ENCODE peak calls at places on chromosomes 4 and X, in eight cellular contexts. One of them, this sample, is unnamed. For H3K4me1, the result is how much of the 10 kb centered on the place peaks cover.

GRCh38 chr4:24991015-24991414 is 39.7 kb downstream of the LGI2 start:
- DNase-seq in lower lobe of right lung: no peak
- DNase-seq in tibial artery: no peak
- DNase-seq in right atrium auricular region: no peak
- DNase-seq in PC-3: peak
- DNase-seq in spleen: no peak
- DNase-seq in endodermal cell: no peak
- DNase-seq in breast epithelium: no peak
- DNase-seq in this sample: no peak

GRCh38 chrX:45172890-45173289 is 27.8 kb downstream of the DIPK2B start:
- DNase-seq in lower lobe of right lung: no peak
- DNase-seq in tibial artery: no peak
- DNase-seq in right atrium auricular region: no peak
- DNase-seq in PC-3: peak
- DNase-seq in spleen: no peak
- DNase-seq in endodermal cell: no peak
- DNase-seq in breast epithelium: no peak
- DNase-seq in this sample: no peak

GRCh38 chr4:11720292-11720691 is 291.6 kb upstream of the HS3ST1 start:
- DNase-seq in lower lobe of right lung: no peak
- DNase-seq in tibial artery: no peak
- DNase-seq in right atrium auricular region: no peak
- DNase-seq in PC-3: peak
- DNase-seq in spleen: no peak
- DNase-seq in endodermal cell: no peak
- DNase-seq in breast epithelium: no peak
- DNase-seq in this sample: no peak

GRCh38 chr4:88865051-88865450 is 167.4 kb upstream of the NAP1L5 start:
- DNase-seq in lower lobe of right lung: no peak
- DNase-seq in tibial artery: no peak
- DNase-seq in right atrium auricular region: no peak
- DNase-seq in PC-3: peak
- DNase-seq in spleen: no peak
- DNase-seq in endodermal cell: no peak
- DNase-seq in breast epithelium: no peak
- DNase-seq in this sample: no peak

GRCh38 chrX:72255445-72255844 is 16.6 kb upstream of the ERCC6L start:
- DNase-seq in lower lobe of right lung: peak
- DNase-seq in tibial artery: no peak
- DNase-seq in right atrium auricular region: no peak
- DNase-seq in PC-3: no peak
- DNase-seq in spleen: no peak
- DNase-seq in endodermal cell: peak
- DNase-seq in breast epithelium: no peak
- DNase-seq in this sample: peak

GRCh38 chr4:8736083-8736825 is 135.4 kb downstream of the HMX1 start:
- DNase-seq in lower lobe of right lung: no peak
- DNase-seq in tibial artery: no peak
- DNase-seq in right atrium auricular region: peak
- DNase-seq in PC-3: no peak
- DNase-seq in spleen: no peak
- DNase-seq in endodermal cell: no peak
- DNase-seq in breast epithelium: no peak
- DNase-seq in this sample: no peak

GRCh38 chr4:3387154-3387942 is 54.4 kb upstream of the HGFAC start:
- DNase-seq in lower lobe of right lung: peak
- DNase-seq in tibial artery: no peak
- DNase-seq in right atrium auricular region: no peak
- DNase-seq in PC-3: no peak
- DNase-seq in spleen: peak
- DNase-seq in endodermal cell: peak
- DNase-seq in breast epithelium: no peak
- DNase-seq in this sample: no peak

GRCh38 chrX:129634541-129634940 is 20.2 kb downstream of the APLN start:
- DNase-seq in lower lobe of right lung: no peak
- DNase-seq in tibial artery: no peak
- DNase-seq in right atrium auricular region: no peak
- DNase-seq in PC-3: no peak
- DNase-seq in spleen: no peak
- DNase-seq in endodermal cell: no peak
- DNase-seq in breast epithelium: no peak
- DNase-seq in this sample: no peak

GRCh38 chrX:50799531-50799961 is 14.4 kb downstream of the SHROOM4 start:
- DNase-seq in lower lobe of right lung: peak
- DNase-seq in tibial artery: no peak
- DNase-seq in right atrium auricular region: peak
- DNase-seq in PC-3: no peak
- DNase-seq in spleen: no peak
- DNase-seq in endodermal cell: no peak
- DNase-seq in breast epithelium: no peak
- DNase-seq in this sample: peak

GRCh38 chr4:151434183-151434860 is 25.3 kb downstream of the FHIP1A start:
- DNase-seq in lower lobe of right lung: no peak
- DNase-seq in tibial artery: no peak
- DNase-seq in right atrium auricular region: no peak
- DNase-seq in PC-3: peak
- DNase-seq in spleen: no peak
- DNase-seq in endodermal cell: no peak
- DNase-seq in breast epithelium: no peak
- DNase-seq in this sample: no peak

GRCh38 chr4:182647901-182648300 is 269.3 kb downstream of the DCTD start:
- DNase-seq in lower lobe of right lung: no peak
- DNase-seq in tibial artery: no peak
- DNase-seq in right atrium auricular region: no peak
- DNase-seq in PC-3: no peak
- DNase-seq in spleen: no peak
- DNase-seq in endodermal cell: no peak
- DNase-seq in breast epithelium: no peak
- DNase-seq in this sample: no peak

GRCh38 chr4:155569960-155570515 is 96.6 kb upstream of the GUCY1A1 start:
- DNase-seq in lower lobe of right lung: no peak
- DNase-seq in tibial artery: no peak
- DNase-seq in right atrium auricular region: no peak
- DNase-seq in PC-3: no peak
- DNase-seq in spleen: no peak
- DNase-seq in endodermal cell: no peak
- DNase-seq in breast epithelium: no peak
- DNase-seq in this sample: no peak

GRCh38 chrX:5176766-5177165 is 1051.9 kb downstream of the NLGN4X start:
- DNase-seq in lower lobe of right lung: no peak
- DNase-seq in tibial artery: no peak
- DNase-seq in right atrium auricular region: no peak
- DNase-seq in PC-3: no peak
- DNase-seq in spleen: no peak
- DNase-seq in endodermal cell: no peak
- DNase-seq in breast epithelium: no peak
- DNase-seq in this sample: no peak

GRCh38 chr4:78565971-78566372 is 14.4 kb downstream of the ANXA3 start:
- DNase-seq in lower lobe of right lung: no peak
- DNase-seq in tibial artery: no peak
- DNase-seq in right atrium auricular region: no peak
- DNase-seq in PC-3: peak
- DNase-seq in spleen: no peak
- DNase-seq in endodermal cell: peak
- DNase-seq in breast epithelium: no peak
- DNase-seq in this sample: no peak

GRCh38 chrX:150347471-150347870 is 15.6 kb upstream of the MAMLD1 start:
- DNase-seq in lower lobe of right lung: no peak
- DNase-seq in tibial artery: no peak
- DNase-seq in right atrium auricular region: no peak
- DNase-seq in PC-3: no peak
- DNase-seq in spleen: no peak
- DNase-seq in endodermal cell: no peak
- DNase-seq in breast epithelium: no peak
- DNase-seq in this sample: no peak

GRCh38 chr4:64784125-64784524 is 374.9 kb upstream of the TECRL start:
- DNase-seq in lower lobe of right lung: no peak
- DNase-seq in tibial artery: no peak
- DNase-seq in right atrium auricular region: no peak
- DNase-seq in PC-3: peak
- DNase-seq in spleen: no peak
- DNase-seq in endodermal cell: no peak
- DNase-seq in breast epithelium: no peak
- DNase-seq in this sample: no peak

GRCh38 chr4:8113611-8114343 is 44.8 kb downstream of the ABLIM2 start:
- DNase-seq in lower lobe of right lung: no peak
- DNase-seq in tibial artery: no peak
- DNase-seq in right atrium auricular region: no peak
- DNase-seq in PC-3: no peak
- DNase-seq in spleen: peak
- DNase-seq in endodermal cell: no peak
- DNase-seq in breast epithelium: no peak
- DNase-seq in this sample: no peak

GRCh38 chr4:137421796-137422195 is 110.5 kb downstream of the PCDH18 start:
- DNase-seq in lower lobe of right lung: no peak
- DNase-seq in tibial artery: no peak
- DNase-seq in right atrium auricular region: no peak
- DNase-seq in PC-3: no peak
- DNase-seq in spleen: no peak
- DNase-seq in endodermal cell: no peak
- DNase-seq in breast epithelium: no peak
- DNase-seq in this sample: no peak

GRCh38 chrX:47743504-47743903 is 84.5 kb upstream of the UXT start:
- DNase-seq in lower lobe of right lung: no peak
- DNase-seq in tibial artery: no peak
- DNase-seq in right atrium auricular region: no peak
- DNase-seq in PC-3: no peak
- DNase-seq in spleen: no peak
- DNase-seq in endodermal cell: no peak
- DNase-seq in breast epithelium: no peak
- DNase-seq in this sample: no peak

GRCh38 chr4:85793256-85793655 is 318.3 kb downstream of the ARHGAP24 start:
- DNase-seq in lower lobe of right lung: no peak
- DNase-seq in tibial artery: no peak
- DNase-seq in right atrium auricular region: no peak
- DNase-seq in PC-3: no peak
- DNase-seq in spleen: no peak
- DNase-seq in endodermal cell: no peak
- DNase-seq in breast epithelium: no peak
- DNase-seq in this sample: no peak

GRCh38 chr4:85792576-85792975 is 317.6 kb downstream of the ARHGAP24 start:
- DNase-seq in lower lobe of right lung: no peak
- DNase-seq in tibial artery: no peak
- DNase-seq in right atrium auricular region: no peak
- DNase-seq in PC-3: no peak
- DNase-seq in spleen: no peak
- DNase-seq in endodermal cell: no peak
- DNase-seq in breast epithelium: no peak
- DNase-seq in this sample: no peak

GRCh38 chr4:85787133-85787532 is 312.2 kb downstream of the ARHGAP24 start:
- DNase-seq in lower lobe of right lung: no peak
- DNase-seq in tibial artery: no peak
- DNase-seq in right atrium auricular region: no peak
- DNase-seq in PC-3: peak
- DNase-seq in spleen: no peak
- DNase-seq in endodermal cell: no peak
- DNase-seq in breast epithelium: no peak
- DNase-seq in this sample: no peak

GRCh38 chr4:85784947-85785346 is 310.0 kb downstream of the ARHGAP24 start:
- DNase-seq in lower lobe of right lung: no peak
- DNase-seq in tibial artery: no peak
- DNase-seq in right atrium auricular region: no peak
- DNase-seq in PC-3: no peak
- DNase-seq in spleen: no peak
- DNase-seq in endodermal cell: no peak
- DNase-seq in breast epithelium: no peak
- DNase-seq in this sample: no peak

DNA sequence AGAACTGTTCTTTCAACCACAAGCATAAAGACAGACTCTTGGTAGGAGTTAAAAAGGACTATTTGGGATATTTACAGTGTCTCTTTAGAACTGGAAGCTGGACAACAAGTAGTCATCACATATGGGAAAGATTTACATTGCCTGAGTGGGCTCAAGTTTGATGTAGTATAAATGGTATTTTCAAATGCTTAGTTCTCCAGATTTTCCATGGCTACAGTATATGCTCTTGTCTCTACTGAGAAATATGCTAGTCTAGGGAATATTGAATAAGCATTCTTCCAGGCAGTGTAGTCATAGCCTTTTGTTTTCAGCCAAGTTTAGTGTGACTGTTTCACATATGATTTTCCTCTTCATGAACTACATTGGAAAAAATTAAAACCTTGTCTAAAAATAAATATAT is 315.6 kb downstream of the ARHGAP24 start:
- DNase-seq in lower lobe of right lung: no peak
- DNase-seq in tibial artery: no peak
- DNase-seq in right atrium auricular region: no peak
- DNase-seq in PC-3: no peak
- DNase-seq in spleen: no peak
- DNase-seq in endodermal cell: no peak
- DNase-seq in breast epithelium: no peak
- DNase-seq in this sample: no peak
- H3K4me1 ChIP-seq in lower lobe of right lung: under half
- H3K4me1 ChIP-seq in tibial artery: under half
- H3K4me1 ChIP-seq in right atrium auricular region: under half
- H3K4me1 ChIP-seq in PC-3: under half
- H3K4me1 ChIP-seq in spleen: under half
- H3K4me1 ChIP-seq in endodermal cell: under half
- H3K4me1 ChIP-seq in breast epithelium: under half
- H3K4me1 ChIP-seq in this sample: under half

DNA sequence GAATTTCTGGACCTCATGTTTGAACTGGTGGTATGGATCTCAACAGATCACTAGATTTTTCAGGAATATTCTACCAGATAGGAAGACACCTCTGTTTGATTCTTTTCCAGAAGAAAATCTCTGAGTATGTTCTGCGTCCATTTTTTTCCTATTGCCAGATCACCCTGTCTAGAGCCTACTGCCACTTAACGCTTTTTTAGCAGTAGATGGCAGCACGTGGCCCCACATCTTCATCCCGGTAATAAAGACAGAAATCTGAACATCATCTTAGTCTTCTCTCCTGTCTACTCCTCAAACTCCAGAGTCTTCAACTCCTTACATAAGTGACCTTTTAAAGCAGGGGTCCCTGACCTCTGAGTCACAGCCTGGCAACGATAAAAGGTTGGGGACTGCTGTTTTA is 184.7 kb downstream of the TMA16 start:
- DNase-seq in lower lobe of right lung: no peak
- DNase-seq in tibial artery: no peak
- DNase-seq in right atrium auricular region: no peak
- DNase-seq in PC-3: peak
- DNase-seq in spleen: no peak
- DNase-seq in endodermal cell: no peak
- DNase-seq in breast epithelium: no peak
- DNase-seq in this sample: no peak
- TF ChIP-seq CTCF in lower lobe of right lung: no peak
- TF ChIP-seq CTCF in tibial artery: no peak
- TF ChIP-seq CTCF in right atrium auricular region: no peak
- TF ChIP-seq CTCF in PC-3: peak
- TF ChIP-seq CTCF in spleen: no peak
- TF ChIP-seq CTCF in endodermal cell: peak
- TF ChIP-seq CTCF in breast epithelium: no peak
- TF ChIP-seq CTCF in this sample: no peak

GRCh38 chr4:38330321-38330720 is 333.7 kb upstream of the KLF3 start:
- DNase-seq in lower lobe of right lung: no peak
- DNase-seq in tibial artery: no peak
- DNase-seq in right atrium auricular region: no peak
- DNase-seq in PC-3: no peak
- DNase-seq in spleen: no peak
- DNase-seq in endodermal cell: no peak
- DNase-seq in breast epithelium: no peak
- DNase-seq in this sample: no peak
- H3K4me1 ChIP-seq in lower lobe of right lung: under half
- H3K4me1 ChIP-seq in tibial artery: under half
- H3K4me1 ChIP-seq in right atrium auricular region: under half
- H3K4me1 ChIP-seq in PC-3: under half
- H3K4me1 ChIP-seq in spleen: under half
- H3K4me1 ChIP-seq in endodermal cell: under half
- H3K4me1 ChIP-seq in breast epithelium: under half
- H3K4me1 ChIP-seq in this sample: under half

GRCh38 chrX:86806786-86807185 is 658.5 kb downstream of the DACH2 start:
- DNase-seq in lower lobe of right lung: no peak
- DNase-seq in tibial artery: no peak
- DNase-seq in right atrium auricular region: no peak
- DNase-seq in PC-3: peak
- DNase-seq in spleen: no peak
- DNase-seq in endodermal cell: peak
- DNase-seq in breast epithelium: no peak
- DNase-seq in this sample: no peak
- TF ChIP-seq CTCF in lower lobe of right lung: no peak
- TF ChIP-seq CTCF in tibial artery: no peak
- TF ChIP-seq CTCF in right atrium auricular region: no peak
- TF ChIP-seq CTCF in PC-3: peak
- TF ChIP-seq CTCF in spleen: no peak
- TF ChIP-seq CTCF in endodermal cell: peak
- TF ChIP-seq CTCF in breast epithelium: no peak
- TF ChIP-seq CTCF in this sample: peak